ENCODE peak calls at places on chromosomes 1 and 21, in five cellular contexts. S is stimulated activated CD4-positive, alpha-beta T cell treated with anti-CD3 and anti-CD28 coated beads, Interleukin-2, amount 100 ng/mL, for 24 hours; F is GM03348; N is EL; C is tibial artery. X is an unnamed sample.

GRCh38 chr1:175498002-175498401 is 245.4 kb downstream of the TNR start:
- DNase-seq in S (no peak), F (peak; percentile 15), N (no peak), C (no peak), X (no peak)

GRCh38 chr1:78699813-78700212 is 50.2 kb downstream of the IFI44 start:
- DNase-seq in S (no peak), F (no peak), N (no peak), C (no peak), X (no peak)

GRCh38 chr1:199122532-199123311 is 483.9 kb downstream of the PTPRC start:
- DNase-seq in S (no peak), F (no peak), N (peak; percentile 70), C (no peak), X (peak; percentile 67)

GRCh38 chr1:4485398-4485797 is 169.0 kb upstream of the AJAP1 start:
- DNase-seq in S (no peak), F (no peak), N (no peak), C (no peak), X (no peak)

GRCh38 chr1:33342041-33342723 is 21.3 kb upstream of the A3GALT2 start:
- DNase-seq in S (no peak), F (peak; percentile 84), N (peak; percentile 98), C (peak; percentile 93), X (peak; percentile 93)

GRCh38 chr21:43923391-43923790 is 58.4 kb downstream of the AGPAT3 start:
- DNase-seq in S (no peak), F (no peak), N (peak; percentile 10), C (no peak), X (no peak)

GRCh38 chr1:167207940-167208623 is 12.6 kb upstream of the POU2F1 start:
- DNase-seq in S (no peak), F (no peak), N (no peak), C (no peak), X (no peak)

GRCh38 chr1:156427858-156428257 is 58.8 kb downstream of the RHBG start:
- DNase-seq in S (no peak), F (no peak), N (no peak), C (no peak), X (no peak)

GRCh38 chr1:116833655-116834054 is 76.1 kb upstream of the PTGFRN start:
- DNase-seq in S (no peak), F (no peak), N (no peak), C (no peak), X (no peak)

GRCh38 chr1:89855413-89856123 is 34.7 kb downstream of the LRRC8D start:
- DNase-seq in S (no peak), F (peak; percentile 65), N (peak; percentile 70), C (no peak), X (peak; percentile 47)